ENCODE peak calls at places on chromosomes 4 and X, in eight cellular contexts. One of them, this sample, is unnamed.

GRCh38 chr4:112183252-112183651 is 38.0 kb downstream of the FAM241A start:
- DNase-seq in heart left ventricle: no peak
- DNase-seq in H1: no peak
- DNase-seq in IMR-90: peak; percentile 30
- DNase-seq in uterus: no peak
- DNase-seq in gastrocnemius medialis: no peak
- DNase-seq in breast epithelium: no peak
- DNase-seq in stomach: no peak
- DNase-seq in this sample: no peak

GRCh38 chr4:47641755-47642154 is 156.7 kb downstream of the ATP10D start:
- DNase-seq in heart left ventricle: no peak
- DNase-seq in H1: no peak
- DNase-seq in IMR-90: peak; percentile 37
- DNase-seq in uterus: no peak
- DNase-seq in gastrocnemius medialis: no peak
- DNase-seq in breast epithelium: no peak
- DNase-seq in stomach: no peak
- DNase-seq in this sample: no peak

GRCh38 chr4:152534541-152535231 is 1.2 kb downstream of the FBXW7 start:
- DNase-seq in heart left ventricle: peak; percentile 55
- DNase-seq in H1: no peak
- DNase-seq in IMR-90: no peak
- DNase-seq in uterus: peak; percentile 18
- DNase-seq in gastrocnemius medialis: peak; percentile 17
- DNase-seq in breast epithelium: no peak
- DNase-seq in stomach: peak; percentile 54
- DNase-seq in this sample: no peak

GRCh38 chr4:6992728-6993655 is 50.2 kb upstream of the TADA2B start:
- DNase-seq in heart left ventricle: no peak
- DNase-seq in H1: no peak
- DNase-seq in IMR-90: peak; percentile 40
- DNase-seq in uterus: no peak
- DNase-seq in gastrocnemius medialis: no peak
- DNase-seq in breast epithelium: no peak
- DNase-seq in stomach: peak; percentile 48
- DNase-seq in this sample: no peak

GRCh38 chr4:153645183-153645582 is 38.9 kb upstream of the TLR2 start:
- DNase-seq in heart left ventricle: no peak
- DNase-seq in H1: no peak
- DNase-seq in IMR-90: no peak
- DNase-seq in uterus: no peak
- DNase-seq in gastrocnemius medialis: no peak
- DNase-seq in breast epithelium: no peak
- DNase-seq in stomach: no peak
- DNase-seq in this sample: no peak

GRCh38 chrX:152245231-152245630 is 106.9 kb upstream of the MAGEA10 start:
- DNase-seq in heart left ventricle: no peak
- DNase-seq in H1: no peak
- DNase-seq in IMR-90: no peak
- DNase-seq in uterus: no peak
- DNase-seq in gastrocnemius medialis: no peak
- DNase-seq in breast epithelium: no peak
- DNase-seq in stomach: no peak
- DNase-seq in this sample: no peak

GRCh38 chr4:184836613-184837012 is 10.8 kb upstream of the ACSL1 start:
- DNase-seq in heart left ventricle: no peak
- DNase-seq in H1: no peak
- DNase-seq in IMR-90: no peak
- DNase-seq in uterus: no peak
- DNase-seq in gastrocnemius medialis: no peak
- DNase-seq in breast epithelium: no peak
- DNase-seq in stomach: no peak
- DNase-seq in this sample: no peak

GRCh38 chr4:6772223-6772928 is 10.2 kb upstream of the KIAA0232 start:
- DNase-seq in heart left ventricle: no peak
- DNase-seq in H1: no peak
- DNase-seq in IMR-90: no peak
- DNase-seq in uterus: no peak
- DNase-seq in gastrocnemius medialis: no peak
- DNase-seq in breast epithelium: peak; percentile 76
- DNase-seq in stomach: no peak
- DNase-seq in this sample: no peak

GRCh38 chr4:53453385-53453784 is 75.9 kb downstream of the FIP1L1 start:
- DNase-seq in heart left ventricle: no peak
- DNase-seq in H1: no peak
- DNase-seq in IMR-90: peak; percentile 15
- DNase-seq in uterus: no peak
- DNase-seq in gastrocnemius medialis: peak; percentile 23
- DNase-seq in breast epithelium: no peak
- DNase-seq in stomach: no peak
- DNase-seq in this sample: no peak

GRCh38 chrX:1794586-1794985 is 179.7 kb downstream of the ASMT start:
- DNase-seq in heart left ventricle: no peak
- DNase-seq in H1: no peak
- DNase-seq in IMR-90: no peak
- DNase-seq in uterus: no peak
- DNase-seq in gastrocnemius medialis: no peak
- DNase-seq in breast epithelium: no peak
- DNase-seq in stomach: no peak
- DNase-seq in this sample: no peak

GRCh38 chr4:100041646-100042045 is 91.6 kb upstream of the H2AZ1 start:
- DNase-seq in heart left ventricle: no peak
- DNase-seq in H1: no peak
- DNase-seq in IMR-90: peak; percentile 3
- DNase-seq in uterus: no peak
- DNase-seq in gastrocnemius medialis: no peak
- DNase-seq in breast epithelium: no peak
- DNase-seq in stomach: no peak
- DNase-seq in this sample: no peak

GRCh38 chr4:173014113-173014558 is 154.5 kb upstream of the GALNT7 start:
- DNase-seq in heart left ventricle: peak; percentile 26
- DNase-seq in H1: peak; percentile 47
- DNase-seq in IMR-90: peak; percentile 85
- DNase-seq in uterus: no peak
- DNase-seq in gastrocnemius medialis: no peak
- DNase-seq in breast epithelium: no peak
- DNase-seq in stomach: no peak
- DNase-seq in this sample: no peak

GRCh38 chr4:126869967-126870366 is 762.8 kb upstream of the INTU start:
- DNase-seq in heart left ventricle: no peak
- DNase-seq in H1: no peak
- DNase-seq in IMR-90: no peak
- DNase-seq in uterus: no peak
- DNase-seq in gastrocnemius medialis: no peak
- DNase-seq in breast epithelium: no peak
- DNase-seq in stomach: no peak
- DNase-seq in this sample: no peak

GRCh38 chrX:56069299-56069941 is 162.7 kb upstream of the KLF8 start:
- DNase-seq in heart left ventricle: no peak
- DNase-seq in H1: no peak
- DNase-seq in IMR-90: no peak
- DNase-seq in uterus: no peak
- DNase-seq in gastrocnemius medialis: no peak
- DNase-seq in breast epithelium: no peak
- DNase-seq in stomach: no peak
- DNase-seq in this sample: no peak

GRCh38 chr4:128521156-128521555 is 233.5 kb upstream of the PGRMC2 start:
- DNase-seq in heart left ventricle: no peak
- DNase-seq in H1: no peak
- DNase-seq in IMR-90: peak; percentile 49
- DNase-seq in uterus: no peak
- DNase-seq in gastrocnemius medialis: no peak
- DNase-seq in breast epithelium: no peak
- DNase-seq in stomach: no peak
- DNase-seq in this sample: no peak

GRCh38 chr4:123340381-123340701 is 56.3 kb upstream of the SPRY1 start:
- DNase-seq in heart left ventricle: no peak
- DNase-seq in H1: no peak
- DNase-seq in IMR-90: peak; percentile 95
- DNase-seq in uterus: no peak
- DNase-seq in gastrocnemius medialis: no peak
- DNase-seq in breast epithelium: no peak
- DNase-seq in stomach: no peak
- DNase-seq in this sample: no peak

GRCh38 chr4:151679247-151679646 is 81.6 kb downstream of the GATB start:
- DNase-seq in heart left ventricle: no peak
- DNase-seq in H1: no peak
- DNase-seq in IMR-90: no peak
- DNase-seq in uterus: no peak
- DNase-seq in gastrocnemius medialis: no peak
- DNase-seq in breast epithelium: no peak
- DNase-seq in stomach: no peak
- DNase-seq in this sample: no peak

GRCh38 chr4:177242651-177243296 is 66.9 kb upstream of the NEIL3 start:
- DNase-seq in heart left ventricle: no peak
- DNase-seq in H1: no peak
- DNase-seq in IMR-90: peak; percentile 48
- DNase-seq in uterus: no peak
- DNase-seq in gastrocnemius medialis: no peak
- DNase-seq in breast epithelium: no peak
- DNase-seq in stomach: no peak
- DNase-seq in this sample: no peak

GRCh38 chrX:40097492-40098263 is at the start of gene BCOR:
- DNase-seq in heart left ventricle: peak; percentile 86
- DNase-seq in H1: no peak
- DNase-seq in IMR-90: peak; percentile 58
- DNase-seq in uterus: peak; percentile 72
- DNase-seq in gastrocnemius medialis: peak; percentile 71
- DNase-seq in breast epithelium: peak; percentile 73
- DNase-seq in stomach: peak; percentile 77
- DNase-seq in this sample: no peak

GRCh38 chrX:130086414-130087207 is 23.7 kb downstream of the ELF4 start:
- DNase-seq in heart left ventricle: no peak
- DNase-seq in H1: no peak
- DNase-seq in IMR-90: no peak
- DNase-seq in uterus: no peak
- DNase-seq in gastrocnemius medialis: no peak
- DNase-seq in breast epithelium: no peak
- DNase-seq in stomach: no peak
- DNase-seq in this sample: no peak
- TF ChIP-seq POLR2A in heart left ventricle: no peak
- TF ChIP-seq POLR2A in H1: no peak
- TF ChIP-seq POLR2A in IMR-90: no peak
- TF ChIP-seq POLR2A in uterus: no peak
- TF ChIP-seq POLR2A in gastrocnemius medialis: no peak
- TF ChIP-seq POLR2A in breast epithelium: no peak
- TF ChIP-seq POLR2A in stomach: no peak
- TF ChIP-seq POLR2A in this sample: no peak

GRCh38 chrX:685120-686032 is 54.8 kb downstream of the SHOX start:
- DNase-seq in heart left ventricle: no peak
- DNase-seq in H1: no peak
- DNase-seq in IMR-90: no peak
- DNase-seq in uterus: no peak
- DNase-seq in gastrocnemius medialis: no peak
- DNase-seq in breast epithelium: no peak
- DNase-seq in stomach: no peak
- DNase-seq in this sample: no peak
- H3K9me3 ChIP-seq in heart left ventricle: no peaks in the 10 kb centered on the region
- H3K9me3 ChIP-seq in H1: no peaks in the 10 kb centered on the region
- H3K9me3 ChIP-seq in IMR-90: peaks cover 17% of the 10 kb centered on the region
- H3K9me3 ChIP-seq in uterus: no peaks in the 10 kb centered on the region
- H3K9me3 ChIP-seq in gastrocnemius medialis: no peaks in the 10 kb centered on the region
- H3K9me3 ChIP-seq in breast epithelium: peaks cover 3% of the 10 kb centered on the region
- H3K9me3 ChIP-seq in stomach: peaks cover 5% of the 10 kb centered on the region
- H3K9me3 ChIP-seq in this sample: no peaks in the 10 kb centered on the region

GRCh38 chr4:140689628-140690027 is 66.6 kb downstream of the TBC1D9 start:
- DNase-seq in heart left ventricle: no peak
- DNase-seq in H1: no peak
- DNase-seq in IMR-90: no peak
- DNase-seq in uterus: no peak
- DNase-seq in gastrocnemius medialis: no peak
- DNase-seq in breast epithelium: no peak
- DNase-seq in stomach: no peak
- DNase-seq in this sample: no peak

GRCh38 chr4:140681201-140681600 is 75.0 kb downstream of the TBC1D9 start:
- DNase-seq in heart left ventricle: no peak
- DNase-seq in H1: no peak
- DNase-seq in IMR-90: no peak
- DNase-seq in uterus: no peak
- DNase-seq in gastrocnemius medialis: no peak
- DNase-seq in breast epithelium: no peak
- DNase-seq in stomach: no peak
- DNase-seq in this sample: no peak

GRCh38 chr4:140686799-140687198 is 69.4 kb downstream of the TBC1D9 start:
- DNase-seq in heart left ventricle: no peak
- DNase-seq in H1: no peak
- DNase-seq in IMR-90: peak; percentile 13
- DNase-seq in uterus: no peak
- DNase-seq in gastrocnemius medialis: no peak
- DNase-seq in breast epithelium: no peak
- DNase-seq in stomach: no peak
- DNase-seq in this sample: no peak

GRCh38 chr4:140688711-140689598 is 67.2 kb downstream of the TBC1D9 start:
- DNase-seq in heart left ventricle: no peak
- DNase-seq in H1: no peak
- DNase-seq in IMR-90: peak; percentile 23
- DNase-seq in uterus: no peak
- DNase-seq in gastrocnemius medialis: no peak
- DNase-seq in breast epithelium: no peak
- DNase-seq in stomach: no peak
- DNase-seq in this sample: no peak

DNA sequence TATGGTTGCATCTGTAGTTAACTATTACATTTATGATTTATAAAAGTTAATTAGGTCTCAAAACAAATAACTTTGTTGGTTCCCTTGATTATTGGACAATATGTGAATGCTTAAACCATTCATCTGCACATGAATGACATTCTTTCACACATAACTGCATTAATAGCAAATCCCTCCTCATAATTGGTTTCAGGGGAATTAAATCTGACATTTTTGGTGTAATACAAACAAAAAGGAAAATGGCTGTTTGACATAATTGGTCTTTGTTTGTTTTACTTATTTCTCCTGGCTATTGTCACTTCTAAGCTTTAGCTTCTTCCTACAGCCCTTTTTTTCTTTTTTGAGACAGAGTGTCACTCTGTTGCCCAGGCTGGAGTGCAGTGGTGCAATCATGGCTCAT is 71.9 kb downstream of the TBC1D9 start:
- DNase-seq in heart left ventricle: no peak
- DNase-seq in H1: no peak
- DNase-seq in IMR-90: no peak
- DNase-seq in uterus: no peak
- DNase-seq in gastrocnemius medialis: no peak
- DNase-seq in breast epithelium: no peak
- DNase-seq in stomach: no peak
- DNase-seq in this sample: no peak
- TF ChIP-seq POLR2A in heart left ventricle: no peak
- TF ChIP-seq POLR2A in H1: no peak
- TF ChIP-seq POLR2A in IMR-90: no peak
- TF ChIP-seq POLR2A in uterus: no peak
- TF ChIP-seq POLR2A in gastrocnemius medialis: no peak
- TF ChIP-seq POLR2A in breast epithelium: no peak
- TF ChIP-seq POLR2A in stomach: no peak
- TF ChIP-seq POLR2A in this sample: no peak

DNA sequence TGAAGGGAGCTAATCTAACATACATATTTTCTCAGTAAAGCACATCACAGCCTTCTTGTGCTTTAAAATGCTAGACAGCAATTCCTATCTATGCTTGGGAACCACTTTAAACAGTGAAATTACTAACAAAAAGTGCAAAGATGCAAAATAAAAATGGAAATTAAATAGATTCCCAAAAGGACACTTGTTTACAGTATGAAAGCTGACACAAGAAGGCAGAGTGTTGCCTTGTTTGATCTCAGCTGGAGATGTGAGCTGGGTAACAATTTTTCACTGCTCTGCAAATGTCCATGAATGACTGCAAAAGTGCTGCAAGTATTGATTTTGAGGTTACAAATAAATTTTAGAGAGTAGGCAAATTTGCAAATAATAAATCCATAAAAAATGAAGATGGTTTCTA is 22.3 kb downstream of the GRIA2 start:
- DNase-seq in heart left ventricle: no peak
- DNase-seq in H1: no peak
- DNase-seq in IMR-90: no peak
- DNase-seq in uterus: no peak
- DNase-seq in gastrocnemius medialis: no peak
- DNase-seq in breast epithelium: no peak
- DNase-seq in stomach: no peak
- DNase-seq in this sample: no peak
- H3K9me3 ChIP-seq in heart left ventricle: no peaks in the 10 kb centered on the region
- H3K9me3 ChIP-seq in H1: no peaks in the 10 kb centered on the region
- H3K9me3 ChIP-seq in IMR-90: no peaks in the 10 kb centered on the region
- H3K9me3 ChIP-seq in uterus: no peaks in the 10 kb centered on the region
- H3K9me3 ChIP-seq in gastrocnemius medialis: no peaks in the 10 kb centered on the region
- H3K9me3 ChIP-seq in breast epithelium: no peaks in the 10 kb centered on the region
- H3K9me3 ChIP-seq in stomach: no peaks in the 10 kb centered on the region
- H3K9me3 ChIP-seq in this sample: no peaks in the 10 kb centered on the region

This sample was measured in vagina.